ENCODE peak calls at places on chromosomes 6 and 20, in nine cellular contexts. One of them, this sample, is unnamed.

GRCh38 chr6:134902074-134902861 is 47.6 kb downstream of the ALDH8A1 start:
- DNase-seq in H9: no peak
- DNase-seq in mesothelial cell of epicardium: no peak
- DNase-seq in retinal pigment epithelial cell: no peak
- DNase-seq in GM10248: no peak
- DNase-seq in Calu3: no peak
- DNase-seq in fibroblast of lung: no peak
- DNase-seq in GM23338: no peak
- DNase-seq in colonic mucosa: no peak
- DNase-seq in this sample: no peak

GRCh38 chr6:161341638-161342037 is 67.8 kb upstream of the AGPAT4 start:
- DNase-seq in fibroblast of lung: no peak
- DNase-seq in mesothelial cell of epicardium: no peak
- DNase-seq in GM10248: no peak
- DNase-seq in GM23338: no peak
- DNase-seq in H9: no peak
- DNase-seq in Calu3: no peak
- DNase-seq in colonic mucosa: no peak
- DNase-seq in retinal pigment epithelial cell: no peak
- DNase-seq in this sample: no peak

GRCh38 chr20:52192296-52193007 is 873 bp upstream of the ZFP64 start:
- DNase-seq in GM10248: peak; percentile 72
- DNase-seq in GM23338: no peak
- DNase-seq in fibroblast of lung: no peak
- DNase-seq in Calu3: peak; percentile 65
- DNase-seq in mesothelial cell of epicardium: no peak
- DNase-seq in retinal pigment epithelial cell: no peak
- DNase-seq in colonic mucosa: no peak
- DNase-seq in H9: peak; percentile 76
- DNase-seq in this sample: no peak

GRCh38 chr20:23042270-23042669 is 7.2 kb downstream of the SSTR4 start:
- DNase-seq in GM23338: no peak
- DNase-seq in GM10248: no peak
- DNase-seq in mesothelial cell of epicardium: no peak
- DNase-seq in H9: no peak
- DNase-seq in retinal pigment epithelial cell: no peak
- DNase-seq in fibroblast of lung: no peak
- DNase-seq in Calu3: no peak
- DNase-seq in colonic mucosa: no peak
- DNase-seq in this sample: no peak

GRCh38 chr20:41696428-41696827 is 78.3 kb upstream of the CHD6 start:
- DNase-seq in H9: no peak
- DNase-seq in fibroblast of lung: no peak
- DNase-seq in GM23338: no peak
- DNase-seq in retinal pigment epithelial cell: no peak
- DNase-seq in Calu3: no peak
- DNase-seq in GM10248: no peak
- DNase-seq in colonic mucosa: no peak
- DNase-seq in mesothelial cell of epicardium: no peak
- DNase-seq in this sample: no peak

GRCh38 chr20:4375881-4376280 is 345.8 kb upstream of the PRND start:
- DNase-seq in mesothelial cell of epicardium: no peak
- DNase-seq in fibroblast of lung: peak; percentile 72
- DNase-seq in colonic mucosa: no peak
- DNase-seq in GM23338: no peak
- DNase-seq in GM10248: no peak
- DNase-seq in retinal pigment epithelial cell: no peak
- DNase-seq in Calu3: no peak
- DNase-seq in H9: no peak
- DNase-seq in this sample: no peak

GRCh38 chr6:41917528-41917927 is 3.4 kb downstream of the MED20 start:
- DNase-seq in mesothelial cell of epicardium: no peak
- DNase-seq in fibroblast of lung: peak; percentile 96
- DNase-seq in Calu3: no peak
- DNase-seq in H9: no peak
- DNase-seq in GM23338: no peak
- DNase-seq in colonic mucosa: no peak
- DNase-seq in retinal pigment epithelial cell: peak; percentile 73
- DNase-seq in GM10248: no peak
- DNase-seq in this sample: no peak

GRCh38 chr20:45968081-45968671 is 3.8 kb downstream of the ZNF335 start:
- DNase-seq in retinal pigment epithelial cell: no peak
- DNase-seq in GM23338: no peak
- DNase-seq in GM10248: no peak
- DNase-seq in colonic mucosa: no peak
- DNase-seq in Calu3: no peak
- DNase-seq in mesothelial cell of epicardium: peak; percentile 16
- DNase-seq in H9: no peak
- DNase-seq in fibroblast of lung: no peak
- DNase-seq in this sample: no peak

GRCh38 chr6:111874030-111874425 is 776 bp upstream of the FYN start:
- DNase-seq in GM10248: no peak
- DNase-seq in mesothelial cell of epicardium: no peak
- DNase-seq in H9: no peak
- DNase-seq in fibroblast of lung: peak; percentile 35
- DNase-seq in colonic mucosa: peak; percentile 48
- DNase-seq in retinal pigment epithelial cell: no peak
- DNase-seq in GM23338: peak; percentile 47
- DNase-seq in Calu3: peak; percentile 15
- DNase-seq in this sample: no peak

GRCh38 chr6:131460603-131460995 is 112.4 kb upstream of the ARG1 start:
- DNase-seq in retinal pigment epithelial cell: no peak
- DNase-seq in Calu3: no peak
- DNase-seq in mesothelial cell of epicardium: no peak
- DNase-seq in GM10248: no peak
- DNase-seq in fibroblast of lung: peak; percentile 22
- DNase-seq in colonic mucosa: no peak
- DNase-seq in H9: no peak
- DNase-seq in GM23338: no peak
- DNase-seq in this sample: no peak

GRCh38 chr6:3287308-3287707 is 28.6 kb downstream of the PSMG4 start:
- DNase-seq in GM10248: no peak
- DNase-seq in H9: no peak
- DNase-seq in retinal pigment epithelial cell: no peak
- DNase-seq in Calu3: no peak
- DNase-seq in colonic mucosa: no peak
- DNase-seq in mesothelial cell of epicardium: no peak
- DNase-seq in GM23338: no peak
- DNase-seq in fibroblast of lung: peak; percentile 75
- DNase-seq in this sample: no peak

GRCh38 chr6:73666393-73666792 is 12.6 kb upstream of the SLC17A5 start:
- DNase-seq in Calu3: no peak
- DNase-seq in GM10248: no peak
- DNase-seq in H9: no peak
- DNase-seq in fibroblast of lung: peak; percentile 29
- DNase-seq in GM23338: no peak
- DNase-seq in mesothelial cell of epicardium: no peak
- DNase-seq in colonic mucosa: no peak
- DNase-seq in retinal pigment epithelial cell: no peak
- DNase-seq in this sample: no peak

GRCh38 chr6:163404825-163405265 is 9.7 kb upstream of the QKI start:
- DNase-seq in colonic mucosa: no peak
- DNase-seq in mesothelial cell of epicardium: no peak
- DNase-seq in Calu3: no peak
- DNase-seq in GM10248: no peak
- DNase-seq in H9: no peak
- DNase-seq in fibroblast of lung: no peak
- DNase-seq in GM23338: no peak
- DNase-seq in retinal pigment epithelial cell: no peak
- DNase-seq in this sample: no peak

GRCh38 chr6:4309540-4309939 is 174.2 kb upstream of the ECI2 start:
- DNase-seq in colonic mucosa: no peak
- DNase-seq in retinal pigment epithelial cell: no peak
- DNase-seq in GM23338: no peak
- DNase-seq in mesothelial cell of epicardium: no peak
- DNase-seq in H9: no peak
- DNase-seq in GM10248: no peak
- DNase-seq in Calu3: no peak
- DNase-seq in fibroblast of lung: no peak
- DNase-seq in this sample: no peak

GRCh38 chr20:770691-771090 is 2.4 kb upstream of the SLC52A3 start:
- DNase-seq in mesothelial cell of epicardium: no peak
- DNase-seq in colonic mucosa: no peak
- DNase-seq in retinal pigment epithelial cell: no peak
- DNase-seq in H9: no peak
- DNase-seq in Calu3: no peak
- DNase-seq in GM23338: no peak
- DNase-seq in fibroblast of lung: no peak
- DNase-seq in GM10248: no peak
- DNase-seq in this sample: no peak

GRCh38 chr20:768426-768978 is at the start of gene SLC52A3:
- DNase-seq in fibroblast of lung: no peak
- DNase-seq in Calu3: peak; percentile 85
- DNase-seq in GM10248: no peak
- DNase-seq in GM23338: peak; percentile 80
- DNase-seq in retinal pigment epithelial cell: no peak
- DNase-seq in mesothelial cell of epicardium: no peak
- DNase-seq in H9: peak; percentile 86
- DNase-seq in colonic mucosa: peak; percentile 91
- DNase-seq in this sample: no peak

GRCh38 chr20:764255-764654 is 4.0 kb downstream of the SLC52A3 start:
- DNase-seq in colonic mucosa: no peak
- DNase-seq in GM10248: no peak
- DNase-seq in GM23338: no peak
- DNase-seq in fibroblast of lung: no peak
- DNase-seq in mesothelial cell of epicardium: no peak
- DNase-seq in retinal pigment epithelial cell: no peak
- DNase-seq in Calu3: no peak
- DNase-seq in H9: no peak
- DNase-seq in this sample: no peak

GRCh38 chr20:771741-772464 is 3.6 kb upstream of the SLC52A3 start:
- DNase-seq in retinal pigment epithelial cell: no peak
- DNase-seq in Calu3: no peak
- DNase-seq in GM23338: no peak
- DNase-seq in colonic mucosa: no peak
- DNase-seq in H9: no peak
- DNase-seq in fibroblast of lung: no peak
- DNase-seq in mesothelial cell of epicardium: no peak
- DNase-seq in GM10248: no peak
- DNase-seq in this sample: no peak

GRCh38 chr20:766906-767305 is 1.4 kb downstream of the SLC52A3 start:
- DNase-seq in GM23338: no peak
- DNase-seq in H9: no peak
- DNase-seq in retinal pigment epithelial cell: no peak
- DNase-seq in GM10248: no peak
- DNase-seq in fibroblast of lung: no peak
- DNase-seq in mesothelial cell of epicardium: no peak
- DNase-seq in colonic mucosa: no peak
- DNase-seq in Calu3: no peak
- DNase-seq in this sample: no peak
- TF ChIP-seq CTCF in GM23338: no peak
- TF ChIP-seq CTCF in H9: no peak
- TF ChIP-seq CTCF in retinal pigment epithelial cell: no peak
- TF ChIP-seq CTCF in GM10248: no peak
- TF ChIP-seq CTCF in fibroblast of lung: no peak
- TF ChIP-seq CTCF in mesothelial cell of epicardium: no peak
- TF ChIP-seq CTCF in colonic mucosa: no peak
- TF ChIP-seq CTCF in Calu3: no peak
- TF ChIP-seq CTCF in this sample: no peak

GRCh38 chr6:152746172-152746553 is 4.4 kb upstream of the VIP start:
- DNase-seq in GM23338: no peak
- DNase-seq in retinal pigment epithelial cell: no peak
- DNase-seq in Calu3: no peak
- DNase-seq in GM10248: no peak
- DNase-seq in H9: no peak
- DNase-seq in fibroblast of lung: peak; percentile 58
- DNase-seq in colonic mucosa: no peak
- DNase-seq in mesothelial cell of epicardium: no peak
- DNase-seq in this sample: no peak
- TF ChIP-seq CTCF in GM23338: no peak
- TF ChIP-seq CTCF in retinal pigment epithelial cell: no peak
- TF ChIP-seq CTCF in Calu3: no peak
- TF ChIP-seq CTCF in GM10248: no peak
- TF ChIP-seq CTCF in H9: no peak
- TF ChIP-seq CTCF in fibroblast of lung: no peak
- TF ChIP-seq CTCF in colonic mucosa: no peak
- TF ChIP-seq CTCF in mesothelial cell of epicardium: no peak
- TF ChIP-seq CTCF in this sample: no peak

GRCh38 chr6:43951756-43952675 is 175.2 kb downstream of the MRPL14 start:
- DNase-seq in GM10248: no peak
- DNase-seq in H9: peak; percentile 25
- DNase-seq in fibroblast of lung: no peak
- DNase-seq in mesothelial cell of epicardium: no peak
- DNase-seq in colonic mucosa: no peak
- DNase-seq in GM23338: no peak
- DNase-seq in retinal pigment epithelial cell: no peak
- DNase-seq in Calu3: no peak
- DNase-seq in this sample: no peak

GRCh38 chr6:43951063-43951755 is 176.0 kb downstream of the MRPL14 start:
- DNase-seq in retinal pigment epithelial cell: no peak
- DNase-seq in GM10248: no peak
- DNase-seq in H9: peak; percentile 91
- DNase-seq in Calu3: peak; percentile 91
- DNase-seq in fibroblast of lung: no peak
- DNase-seq in mesothelial cell of epicardium: no peak
- DNase-seq in GM23338: peak; percentile 86
- DNase-seq in colonic mucosa: peak; percentile 75
- DNase-seq in this sample: peak; percentile 28

GRCh38 chr6:43953794-43954310 is 173.4 kb downstream of the MRPL14 start:
- DNase-seq in mesothelial cell of epicardium: no peak
- DNase-seq in GM10248: no peak
- DNase-seq in GM23338: peak; percentile 73
- DNase-seq in Calu3: peak; percentile 40
- DNase-seq in colonic mucosa: no peak
- DNase-seq in retinal pigment epithelial cell: no peak
- DNase-seq in H9: peak; percentile 80
- DNase-seq in fibroblast of lung: no peak
- DNase-seq in this sample: no peak

GRCh38 chr6:43953256-43953655 is 174.0 kb downstream of the MRPL14 start:
- DNase-seq in retinal pigment epithelial cell: no peak
- DNase-seq in GM10248: no peak
- DNase-seq in Calu3: no peak
- DNase-seq in GM23338: no peak
- DNase-seq in colonic mucosa: no peak
- DNase-seq in fibroblast of lung: no peak
- DNase-seq in H9: no peak
- DNase-seq in mesothelial cell of epicardium: no peak
- DNase-seq in this sample: no peak

DNA sequence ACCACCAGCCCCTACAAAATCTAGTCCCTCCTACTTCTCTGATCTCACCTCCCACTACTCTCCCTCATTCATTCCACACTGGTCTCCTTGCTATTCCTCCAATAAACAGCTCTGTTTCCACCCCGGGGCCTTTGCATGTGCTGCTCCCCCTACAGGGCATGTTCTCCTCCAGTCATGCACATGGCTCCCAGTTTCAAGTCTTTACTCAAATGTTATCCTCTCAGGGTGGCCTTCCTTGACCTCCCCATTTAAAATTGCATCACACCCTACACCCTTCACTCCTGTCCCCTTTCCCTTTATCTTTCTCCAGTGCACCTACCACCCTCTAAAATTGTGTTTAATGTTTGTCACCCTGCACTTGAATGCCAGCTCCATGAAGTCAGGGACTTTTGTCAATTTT is 174.5 kb downstream of the MRPL14 start:
- DNase-seq in colonic mucosa: no peak
- DNase-seq in GM10248: no peak
- DNase-seq in fibroblast of lung: no peak
- DNase-seq in GM23338: no peak
- DNase-seq in Calu3: peak; percentile 53
- DNase-seq in retinal pigment epithelial cell: no peak
- DNase-seq in H9: peak; percentile 24
- DNase-seq in mesothelial cell of epicardium: no peak
- DNase-seq in this sample: no peak
- TF ChIP-seq CTCF in colonic mucosa: no peak
- TF ChIP-seq CTCF in GM10248: no peak
- TF ChIP-seq CTCF in fibroblast of lung: no peak
- TF ChIP-seq CTCF in GM23338: peak; percentile 22
- TF ChIP-seq CTCF in Calu3: peak; percentile 17
- TF ChIP-seq CTCF in retinal pigment epithelial cell: peak; percentile 32
- TF ChIP-seq CTCF in H9: peak; percentile 39
- TF ChIP-seq CTCF in mesothelial cell of epicardium: no peak
- TF ChIP-seq CTCF in this sample: peak; percentile 46

GRCh38 chr20:39778847-39779641 is 816.9 kb downstream of the DHX35 start:
- DNase-seq in fibroblast of lung: peak; percentile 17
- DNase-seq in H9: no peak
- DNase-seq in mesothelial cell of epicardium: no peak
- DNase-seq in GM10248: no peak
- DNase-seq in retinal pigment epithelial cell: no peak
- DNase-seq in GM23338: peak; percentile 24
- DNase-seq in colonic mucosa: no peak
- DNase-seq in Calu3: no peak
- DNase-seq in this sample: no peak
- TF ChIP-seq CTCF in fibroblast of lung: peak; percentile 48
- TF ChIP-seq CTCF in H9: no peak
- TF ChIP-seq CTCF in mesothelial cell of epicardium: no peak
- TF ChIP-seq CTCF in GM10248: no peak
- TF ChIP-seq CTCF in retinal pigment epithelial cell: no peak
- TF ChIP-seq CTCF in GM23338: no peak
- TF ChIP-seq CTCF in colonic mucosa: no peak
- TF ChIP-seq CTCF in Calu3: no peak
- TF ChIP-seq CTCF in this sample: no peak

This sample was measured in GM06990.